ENCODE peak calls at places on chromosomes 2 and 18, in six cellular contexts. S, Z, R, C, M and N are unnamed samples.
A peak's percentile ranks its signal among the peaks of the same experiment; 100 is the strongest.

GRCh38 chr18:55494899-55495298 is 93.1 kb downstream of the TCF4 start:
- DNase-seq in M (no peak), C (no peak), R (no peak), Z (no peak), S (no peak), N (no peak)

GRCh38 chr2:241049739-241050623 is 51.6 kb downstream of the SNED1 start:
- DNase-seq in M (peak; percentile 34), S (peak; percentile 7), R (no peak), Z (no peak), C (no peak), N (no peak)

GRCh38 chr2:29010946-29011649 is 30.0 kb downstream of the TOGARAM2 start:
- DNase-seq in C (no peak), M (no peak), S (peak; percentile 52), R (peak; percentile 38), Z (no peak), N (no peak)

GRCh38 chr2:152693033-152693432 is 24.2 kb downstream of the PRPF40A start:
- DNase-seq in S (no peak), Z (no peak), C (no peak), M (no peak), R (no peak), N (no peak)

GRCh38 chr2:212034841-212035585 is 503.6 kb downstream of the ERBB4 start:
- DNase-seq in R (no peak), S (no peak), C (no peak), M (no peak), Z (no peak), N (no peak)

GRCh38 chr2:8145385-8145784 is 536.5 kb upstream of the ID2 start:
- DNase-seq in R (no peak), S (no peak), Z (no peak), M (no peak), C (no peak), N (no peak)

GRCh38 chr18:75211721-75212625 is 1.4 kb downstream of the TSHZ1 start:
- DNase-seq in R (no peak), M (peak; percentile 80), S (peak; percentile 43), C (no peak), Z (peak; percentile 34), N (peak; percentile 40)

GRCh38 chr18:79093986-79094385 is 24.8 kb downstream of the ATP9B start:
- DNase-seq in M (no peak), C (no peak), Z (no peak), R (no peak), S (no peak), N (no peak)

GRCh38 chr2:69989422-69990128 is 28.1 kb upstream of the ASPRV1 start:
- DNase-seq in Z (no peak), M (peak; percentile 48), S (no peak), C (no peak), R (peak; percentile 40), N (no peak)

DNA sequence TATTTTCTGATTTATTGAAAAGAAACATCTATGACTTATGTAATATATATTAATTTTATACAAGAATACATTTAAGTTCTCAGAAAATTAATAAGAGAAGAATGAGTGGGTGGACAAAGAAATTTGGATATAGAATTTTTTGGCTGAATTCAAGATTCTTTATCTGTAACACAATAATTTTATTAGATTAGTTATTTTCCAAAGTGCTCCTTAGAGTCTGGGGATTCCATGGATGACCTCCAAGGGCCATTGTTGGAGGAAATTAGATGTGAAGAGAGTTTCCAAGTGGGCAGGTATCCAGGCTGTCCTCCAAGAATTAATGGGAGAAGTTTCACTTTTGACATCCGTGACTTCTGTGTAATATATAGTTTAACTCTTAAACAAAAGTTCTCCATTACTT is 16.7 kb upstream of the CCDC102B start:
- DNase-seq in Z (no peak), S (no peak), R (no peak), M (no peak), C (no peak), N (no peak)
- H3K4me1 ChIP-seq in Z (no peaks in the 10 kb centered on the region), S (no peaks in the 10 kb centered on the region), R (no peaks in the 10 kb centered on the region), M (no peaks in the 10 kb centered on the region), C (no peaks in the 10 kb centered on the region), N (no peaks in the 10 kb centered on the region)

GRCh38 chr2:62931536-62931935 is 119.1 kb upstream of the OTX1 start:
- DNase-seq in S (no peak), Z (no peak), M (no peak), C (no peak), R (no peak), N (no peak)

GRCh38 chr2:62923881-62924280 is 126.7 kb upstream of the OTX1 start:
- DNase-seq in S (no peak), M (no peak), R (no peak), Z (no peak), C (no peak), N (no peak)

GRCh38 chr2:62933398-62933917 is 117.2 kb upstream of the OTX1 start:
- DNase-seq in S (no peak), Z (no peak), C (no peak), M (no peak), R (no peak), N (no peak)

GRCh38 chr2:62923242-62923641 is 127.4 kb upstream of the OTX1 start:
- DNase-seq in S (no peak), C (no peak), R (no peak), Z (no peak), M (peak; percentile 65), N (no peak)

GRCh38 chr2:62928015-62928414 is 122.6 kb upstream of the OTX1 start:
- DNase-seq in M (no peak), Z (no peak), C (no peak), R (no peak), S (no peak), N (no peak)
- TF ChIP-seq EP300 in M (no peak), Z (no peak), C (no peak), R (no peak), S (no peak), N (no peak)

DNA sequence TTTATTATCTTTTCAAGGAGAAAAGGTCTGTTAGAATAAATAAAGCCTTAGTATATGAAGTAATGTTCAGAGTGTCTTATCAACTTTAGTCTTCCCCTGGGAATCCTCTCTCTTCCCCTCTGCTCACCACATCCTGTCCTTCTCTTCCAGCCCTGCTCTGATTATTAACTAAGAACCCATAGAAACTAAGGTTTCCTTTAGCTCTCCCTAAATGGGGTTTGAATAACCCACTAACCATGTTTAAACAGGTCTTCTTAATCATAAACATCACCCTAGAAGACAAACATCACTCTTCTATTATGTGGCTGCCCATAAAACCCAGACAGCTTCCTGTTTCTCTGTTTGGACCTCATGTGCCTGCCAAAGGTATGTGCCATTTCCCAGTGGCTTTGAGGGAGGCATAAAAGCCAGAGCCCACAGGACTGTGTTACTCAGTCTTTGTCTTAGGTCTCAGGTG is 50.1 kb downstream of the SLC14A1 start:
- DNase-seq in Z (no peak), S (no peak), R (no peak), C (no peak), M (no peak), N (no peak)
- H3K4me1 ChIP-seq in Z (no peaks in the 10 kb centered on the region), S (no peaks in the 10 kb centered on the region), R (peaks cover 15% of the 10 kb centered on the region), C (no peaks in the 10 kb centered on the region), M (peaks cover 9% of the 10 kb centered on the region), N (no peaks in the 10 kb centered on the region)

GRCh38 chr2:215355801-215356200 is 43.9 kb downstream of the ATIC start:
- DNase-seq in R (no peak), C (no peak), Z (no peak), M (no peak), S (no peak), N (no peak)
- TF ChIP-seq EP300 in R (no peak), C (no peak), Z (no peak), M (no peak), S (no peak), N (no peak)

GRCh38 chr2:54528311-54528945 is 72.3 kb downstream of the SPTBN1 start:
- DNase-seq in S (no peak), R (no peak), Z (no peak), C (no peak), M (no peak), N (no peak)

GRCh38 chr2:54534625-54535024 is 78.5 kb downstream of the SPTBN1 start:
- DNase-seq in S (no peak), R (no peak), Z (no peak), C (no peak), M (no peak), N (no peak)

GRCh38 chr2:54529935-54530334 is 73.8 kb downstream of the SPTBN1 start:
- DNase-seq in R (no peak), M (no peak), C (no peak), S (no peak), Z (no peak), N (no peak)

GRCh38 chr2:54534191-54534590 is 78.1 kb downstream of the SPTBN1 start:
- DNase-seq in Z (no peak), M (no peak), C (no peak), S (no peak), R (no peak), N (no peak)

DNA sequence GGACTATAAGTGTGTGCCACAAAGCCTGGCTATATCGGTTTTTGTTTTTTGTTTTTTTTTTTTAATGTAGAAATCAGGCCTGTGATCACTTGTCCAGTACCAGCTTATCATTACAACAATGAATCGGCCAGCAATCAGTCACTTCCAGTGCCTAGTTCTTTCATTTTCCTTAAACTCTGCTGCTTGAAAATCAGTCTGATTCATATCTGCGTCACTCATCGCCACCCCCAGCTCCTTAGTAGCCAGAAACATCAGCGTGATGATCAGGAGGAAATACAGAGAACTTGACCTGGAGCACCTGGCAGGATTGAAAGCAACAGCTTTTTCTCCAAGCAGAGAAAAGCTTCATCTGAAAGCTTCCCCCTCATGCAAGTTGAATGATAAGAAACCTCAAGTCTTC is 75.4 kb downstream of the SPTBN1 start:
- DNase-seq in C (no peak), Z (peak; percentile 84), R (no peak), M (no peak), S (no peak), N (no peak)
- H3K4me1 ChIP-seq in C (peaks cover 14% of the 10 kb centered on the region), Z (peaks cover 65% of the 10 kb centered on the region), R (peaks cover 59% of the 10 kb centered on the region), M (peaks cover 7% of the 10 kb centered on the region), S (peaks cover 3% of the 10 kb centered on the region), N (peaks cover 22% of the 10 kb centered on the region)